ENCODE peak calls at places on chromosomes 7 and 10, in six cellular contexts. B is heart left ventricle, V is uterus, Y is upper lobe of left lung, S is thyroid gland, A is esophagus squamous epithelium. Z is an unnamed sample.

GRCh38 chr10:72385724-72386123 is 31.0 kb upstream of the DNAJB12 start:
- DNase-seq in B (no peak), V (no peak), Y (no peak), S (no peak), A (no peak), Z (no peak)

GRCh38 chr7:75056476-75056875 is 17.1 kb downstream of the RCC1L start:
- DNase-seq in B (no peak), V (peak), Y (no peak), S (no peak), A (no peak), Z (no peak)

GRCh38 chr7:138257459-138258193 is 181.4 kb downstream of the AKR1D1 start:
- DNase-seq in B (no peak), V (peak), Y (peak), S (no peak), A (no peak), Z (no peak)

GRCh38 chr7:69177941-69178494 is 420.3 kb upstream of the AUTS2 start:
- DNase-seq in B (no peak), V (peak), Y (no peak), S (no peak), A (no peak), Z (peak)

GRCh38 chr10:34547695-34548094 is 267.4 kb downstream of the PARD3 start:
- DNase-seq in B (no peak), V (no peak), Y (no peak), S (no peak), A (no peak), Z (no peak)

GRCh38 chr10:97764519-97764931 is 7.3 kb downstream of the SFRP5 start:
- DNase-seq in B (no peak), V (no peak), Y (no peak), S (no peak), A (no peak), Z (no peak)

GRCh38 chr7:137983308-137984008 is 18.4 kb downstream of the CREB3L2 start:
- DNase-seq in B (peak), V (no peak), Y (no peak), S (no peak), A (no peak), Z (no peak)

GRCh38 chr10:13658864-13659685 is 72.3 kb downstream of the PRPF18 start:
- DNase-seq in B (peak), V (no peak), Y (peak), S (peak), A (no peak), Z (no peak)

GRCh38 chr7:81833401-81833800 is 63.6 kb upstream of the HGF start:
- DNase-seq in B (no peak), V (no peak), Y (no peak), S (no peak), A (no peak), Z (no peak)

GRCh38 chr7:45885264-45885882 is 2.9 kb upstream of the IGFBP1 start:
- DNase-seq in B (no peak), V (no peak), Y (no peak), S (no peak), A (no peak), Z (no peak)

GRCh38 chr7:95766086-95766485 is 6.3 kb upstream of the DYNC1I1 start:
- DNase-seq in B (no peak), V (no peak), Y (no peak), S (no peak), A (no peak), Z (no peak)

GRCh38 chr7:23468721-23469149 is 1.6 kb downstream of the IGF2BP3 start:
- DNase-seq in B (no peak), V (no peak), Y (no peak), S (no peak), A (no peak), Z (no peak)

GRCh38 chr7:48366096-48366495 is 194.8 kb downstream of the ABCA13 start:
- DNase-seq in B (no peak), V (no peak), Y (no peak), S (no peak), A (no peak), Z (no peak)

GRCh38 chr10:120098242-120098930 is 205.9 kb downstream of the SEC23IP start:
- DNase-seq in B (no peak), V (no peak), Y (no peak), S (no peak), A (no peak), Z (no peak)

GRCh38 chr7:112147752-112148435 is 58.3 kb downstream of the DOCK4 start:
- DNase-seq in B (no peak), V (no peak), Y (no peak), S (no peak), A (no peak), Z (no peak)

GRCh38 chr10:44761076-44761475 is 150.1 kb upstream of the TMEM72 start:
- DNase-seq in B (no peak), V (no peak), Y (no peak), S (no peak), A (no peak), Z (no peak)

GRCh38 chr7:74305987-74306736 is 17.0 kb downstream of the CLIP2 start:
- DNase-seq in B (no peak), V (no peak), Y (no peak), S (no peak), A (no peak), Z (no peak)

GRCh38 chr7:108028111-108028510 is 25.1 kb upstream of the LAMB1 start:
- DNase-seq in B (no peak), V (no peak), Y (no peak), S (no peak), A (no peak), Z (no peak)

GRCh38 chr7:91191771-91192170 is 72.5 kb upstream of the FZD1 start:
- DNase-seq in B (no peak), V (no peak), Y (no peak), S (no peak), A (no peak), Z (no peak)

GRCh38 chr10:102919992-102920736 is 2.1 kb downstream of the CNNM2 start:
- DNase-seq in B (no peak), V (no peak), Y (no peak), S (no peak), A (no peak), Z (no peak)

GRCh38 chr7:24943096-24943948 is 36.7 kb downstream of the OSBPL3 start:
- DNase-seq in B (no peak), V (no peak), Y (no peak), S (no peak), A (no peak), Z (no peak)

GRCh38 chr10:1564791-1565190 is 172.5 kb downstream of the ADARB2 start:
- DNase-seq in B (no peak), V (no peak), Y (no peak), S (no peak), A (no peak), Z (no peak)

GRCh38 chr7:66206116-66206908 is 1.2 kb downstream of the TPST1 start:
- DNase-seq in B (no peak), V (no peak), Y (no peak), S (no peak), A (no peak), Z (peak)

GRCh38 chr7:47327698-47328391 is 254.1 kb downstream of the TNS3 start:
- DNase-seq in B (peak), V (peak), Y (peak), S (peak), A (no peak), Z (peak)

GRCh38 chr7:111390000-111390399 is 172.3 kb downstream of the IMMP2L start:
- DNase-seq in B (no peak), V (no peak), Y (no peak), S (no peak), A (no peak), Z (no peak)

GRCh38 chr10:34333513-34333912 is 481.6 kb downstream of the PARD3 start:
- DNase-seq in B (no peak), V (no peak), Y (no peak), S (no peak), A (no peak), Z (no peak)

GRCh38 chr10:12603766-12604470 is 254.6 kb downstream of the CAMK1D start:
- DNase-seq in B (no peak), V (no peak), Y (no peak), S (no peak), A (no peak), Z (no peak)

GRCh38 chr10:12608761-12609160 is 259.4 kb downstream of the CAMK1D start:
- DNase-seq in B (no peak), V (no peak), Y (no peak), S (no peak), A (no peak), Z (no peak)

GRCh38 chr10:12606461-12606860 is 257.1 kb downstream of the CAMK1D start:
- DNase-seq in B (no peak), V (no peak), Y (no peak), S (no peak), A (no peak), Z (no peak)

GRCh38 chr10:12602557-12602956 is 253.2 kb downstream of the CAMK1D start:
- DNase-seq in B (no peak), V (no peak), Y (no peak), S (no peak), A (no peak), Z (peak)

GRCh38 chr10:12605580-12606405 is 256.4 kb downstream of the CAMK1D start:
- DNase-seq in B (peak), V (peak), Y (peak), S (peak), A (peak), Z (peak)
- H3K4me3 ChIP-seq in B (no peak), V (no peak), Y (peak), S (no peak), A (peak), Z (no peak)

GRCh38 chr7:7536396-7537019 is 835 bp upstream of the COL28A1 start:
- DNase-seq in B (no peak), V (no peak), Y (no peak), S (no peak), A (no peak), Z (no peak)
- TF ChIP-seq CTCF in B (no peak), V (no peak), Y (no peak), S (no peak), A (no peak), Z (no peak)

DNA sequence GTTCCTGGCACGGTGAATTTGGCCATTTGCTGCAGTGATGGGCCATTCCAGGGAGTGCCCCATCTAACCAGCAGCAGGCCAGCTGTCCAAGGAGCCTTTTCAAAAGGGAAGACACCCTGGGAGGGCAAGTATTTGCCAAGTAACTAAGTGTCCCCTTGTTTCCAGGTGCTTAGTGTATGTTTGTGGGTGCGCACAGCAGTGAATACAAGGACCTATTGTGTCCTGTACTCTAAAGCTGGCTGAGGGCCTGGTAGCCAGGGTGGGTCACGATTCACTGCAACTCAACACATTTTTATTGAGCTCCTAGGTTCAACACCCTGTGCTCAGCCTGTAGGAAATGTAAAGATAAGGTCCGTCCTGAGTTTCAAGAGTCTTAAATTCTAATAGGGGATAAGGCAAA is 348.8 kb downstream of the RNLS start:
- DNase-seq in B (no peak), V (no peak), Y (no peak), S (peak), A (no peak), Z (no peak)
- TF ChIP-seq POLR2A in B (no peak), V (no peak), Y (no peak), S (no peak), A (no peak), Z (no peak)

DNA sequence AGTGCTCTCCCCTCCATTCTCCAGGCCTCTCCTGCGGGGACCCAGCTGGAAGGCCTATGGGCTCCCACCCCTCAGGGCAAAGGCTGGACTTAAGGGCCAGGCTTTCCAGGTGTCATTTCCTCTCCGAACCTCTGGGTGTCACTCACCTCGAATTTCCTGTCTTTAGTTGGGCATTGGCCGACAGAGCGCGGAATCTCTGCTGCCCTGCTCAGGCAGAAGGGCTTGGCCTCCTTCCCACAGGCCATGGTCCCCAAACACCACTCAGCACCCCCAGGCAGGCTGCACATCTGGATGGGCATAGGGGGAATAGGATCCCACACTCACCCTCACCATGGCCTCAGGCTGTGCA is 212.9 kb downstream of the CCSER2 start:
- DNase-seq in B (no peak), V (no peak), Y (no peak), S (peak), A (no peak), Z (no peak)
- H3K4me3 ChIP-seq in B (no peak), V (no peak), Y (no peak), S (no peak), A (peak), Z (no peak)

GRCh38 chr7:146112755-146113154 is 3.8 kb upstream of the CNTNAP2 start:
- DNase-seq in B (no peak), V (no peak), Y (no peak), S (no peak), A (no peak), Z (no peak)

GRCh38 chr7:146119016-146119415 is 2.4 kb downstream of the CNTNAP2 start:
- DNase-seq in B (no peak), V (no peak), Y (no peak), S (no peak), A (no peak), Z (no peak)

GRCh38 chr7:146116452-146117219 is at the start of gene CNTNAP2:
- DNase-seq in B (no peak), V (no peak), Y (no peak), S (peak), A (no peak), Z (no peak)

DNA sequence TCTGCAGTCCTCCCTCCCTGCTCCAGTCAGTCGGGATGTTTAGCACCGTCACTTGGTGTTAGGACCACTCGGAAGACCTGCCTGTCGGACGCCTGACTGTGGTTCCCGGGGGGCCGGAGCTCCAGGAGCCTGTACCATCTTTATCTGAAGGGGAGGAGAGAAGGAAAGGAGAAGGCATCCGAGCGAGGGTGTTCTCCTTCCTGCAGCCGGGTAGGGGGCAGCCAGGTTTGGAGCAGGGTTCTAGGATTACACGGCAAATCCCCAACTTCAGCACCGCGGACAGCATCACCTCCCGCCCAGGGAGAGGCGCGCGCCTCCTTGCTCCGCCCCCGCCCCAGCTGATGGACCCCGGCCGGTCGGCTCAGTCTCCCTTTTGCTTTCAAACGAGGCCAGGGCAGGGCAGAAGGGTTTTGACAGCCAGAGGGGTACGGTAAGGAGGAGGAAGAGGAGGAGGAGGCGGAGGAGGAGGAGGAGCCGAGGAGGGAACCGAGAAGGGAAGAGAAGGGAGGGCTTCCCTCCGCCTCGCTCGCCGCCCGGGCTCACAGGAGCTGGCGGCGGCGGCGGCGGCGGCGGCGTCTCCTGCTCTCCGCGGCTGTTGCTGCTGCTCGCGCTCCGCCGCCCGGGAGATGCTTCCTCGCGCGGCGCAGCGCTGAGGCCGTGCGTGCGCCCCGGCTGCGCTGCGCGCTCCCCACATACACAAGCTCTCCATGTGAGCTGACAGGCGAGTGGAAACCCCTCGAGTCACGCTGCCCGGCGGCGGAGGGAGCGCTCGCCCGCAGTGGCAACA is 743 bp upstream of the CNTNAP2 start:
- DNase-seq in B (peak), V (no peak), Y (no peak), S (peak), A (no peak), Z (no peak)
- TF ChIP-seq CTCF in B (no peak), V (no peak), Y (no peak), S (no peak), A (no peak), Z (no peak)

GRCh38 chr10:21526184-21526951 is 886 bp upstream of the SKIDA1 start:
- DNase-seq in B (peak), V (peak), Y (peak), S (peak), A (no peak), Z (peak)
- TF ChIP-seq POLR2A in B (peak), V (no peak), Y (no peak), S (peak), A (peak), Z (no peak)